ENCODE peak calls at places on chromosomes 16 and 17, in six cellular contexts. One of them, this sample, is unnamed.

GRCh38 chr17:61259360-61259759 is 140.3 kb upstream of the TBX2 start:
- DNase-seq in HFF-Myc: no peak
- DNase-seq in globus pallidus: no peak
- DNase-seq in G401: no peak
- DNase-seq in HEK293T: no peak
- DNase-seq in HL-60: no peak
- DNase-seq in this sample: peak; percentile 63

GRCh38 chr17:6297119-6297518 is 137.8 kb downstream of the AIPL1 start:
- DNase-seq in HFF-Myc: no peak
- DNase-seq in globus pallidus: no peak
- DNase-seq in G401: no peak
- DNase-seq in HEK293T: no peak
- DNase-seq in HL-60: no peak
- DNase-seq in this sample: no peak

GRCh38 chr17:47946929-47947397 is 5.6 kb downstream of the PNPO start:
- DNase-seq in HFF-Myc: peak; percentile 53
- DNase-seq in globus pallidus: peak; percentile 62
- DNase-seq in G401: peak; percentile 62
- DNase-seq in HEK293T: peak; percentile 84
- DNase-seq in HL-60: peak; percentile 67
- DNase-seq in this sample: peak; percentile 95

GRCh38 chr17:19260958-19261357 is 23.8 kb downstream of the EPN2 start:
- DNase-seq in HFF-Myc: no peak
- DNase-seq in globus pallidus: no peak
- DNase-seq in G401: peak; percentile 53
- DNase-seq in HEK293T: peak; percentile 38
- DNase-seq in HL-60: no peak
- DNase-seq in this sample: no peak

GRCh38 chr16:68086336-68086821 is 1.2 kb downstream of the NFATC3 start:
- DNase-seq in HFF-Myc: no peak
- DNase-seq in globus pallidus: peak; percentile 34
- DNase-seq in G401: peak; percentile 61
- DNase-seq in HEK293T: peak; percentile 25
- DNase-seq in HL-60: no peak
- DNase-seq in this sample: no peak

GRCh38 chr17:40687106-40687505 is 16.4 kb downstream of the KRT24 start:
- DNase-seq in HFF-Myc: no peak
- DNase-seq in globus pallidus: no peak
- DNase-seq in G401: no peak
- DNase-seq in HEK293T: no peak
- DNase-seq in HL-60: no peak
- DNase-seq in this sample: no peak

GRCh38 chr17:77153487-77153886 is 12.7 kb downstream of the SEC14L1 start:
- DNase-seq in HFF-Myc: no peak
- DNase-seq in globus pallidus: no peak
- DNase-seq in G401: peak; percentile 49
- DNase-seq in HEK293T: no peak
- DNase-seq in HL-60: no peak
- DNase-seq in this sample: no peak

GRCh38 chr16:9438991-9439390 is 347.5 kb downstream of the HAPSTR1 start:
- DNase-seq in HFF-Myc: no peak
- DNase-seq in globus pallidus: no peak
- DNase-seq in G401: no peak
- DNase-seq in HEK293T: no peak
- DNase-seq in HL-60: no peak
- DNase-seq in this sample: peak; percentile 64

GRCh38 chr16:75281826-75282225 is 30.4 kb upstream of the BCAR1 start:
- DNase-seq in HFF-Myc: no peak
- DNase-seq in globus pallidus: no peak
- DNase-seq in G401: no peak
- DNase-seq in HEK293T: no peak
- DNase-seq in HL-60: no peak
- DNase-seq in this sample: no peak

GRCh38 chr17:12133183-12133582 is 112.5 kb downstream of the MAP2K4 start:
- DNase-seq in HFF-Myc: no peak
- DNase-seq in globus pallidus: no peak
- DNase-seq in G401: no peak
- DNase-seq in HEK293T: no peak
- DNase-seq in HL-60: no peak
- DNase-seq in this sample: peak; percentile 81

GRCh38 chr17:73343168-73343634 is 31.4 kb upstream of the CDC42EP4 start:
- DNase-seq in HFF-Myc: peak; percentile 70
- DNase-seq in globus pallidus: peak; percentile 86
- DNase-seq in G401: no peak
- DNase-seq in HEK293T: no peak
- DNase-seq in HL-60: no peak
- DNase-seq in this sample: peak; percentile 100

GRCh38 chr17:29138184-29138955 is 41.8 kb downstream of the MYO18A start:
- DNase-seq in HFF-Myc: no peak
- DNase-seq in globus pallidus: no peak
- DNase-seq in G401: no peak
- DNase-seq in HEK293T: no peak
- DNase-seq in HL-60: no peak
- DNase-seq in this sample: no peak

GRCh38 chr16:70551788-70552187 is 28.2 kb downstream of the SF3B3 start:
- DNase-seq in HFF-Myc: no peak
- DNase-seq in globus pallidus: no peak
- DNase-seq in G401: no peak
- DNase-seq in HEK293T: no peak
- DNase-seq in HL-60: no peak
- DNase-seq in this sample: no peak

GRCh38 chr17:5123343-5124124 is 7.7 kb downstream of the USP6 start:
- DNase-seq in HFF-Myc: no peak
- DNase-seq in globus pallidus: no peak
- DNase-seq in G401: no peak
- DNase-seq in HEK293T: no peak
- DNase-seq in HL-60: no peak
- DNase-seq in this sample: peak; percentile 32

GRCh38 chr17:75277664-75278071 is 6.6 kb upstream of the MIF4GD start:
- DNase-seq in HFF-Myc: peak; percentile 50
- DNase-seq in globus pallidus: no peak
- DNase-seq in G401: no peak
- DNase-seq in HEK293T: no peak
- DNase-seq in HL-60: no peak
- DNase-seq in this sample: peak; percentile 70

GRCh38 chr16:51982715-51983680 is 563.9 kb downstream of the TOX3 start:
- DNase-seq in HFF-Myc: peak; percentile 41
- DNase-seq in globus pallidus: peak; percentile 85
- DNase-seq in G401: peak; percentile 56
- DNase-seq in HEK293T: peak; percentile 50
- DNase-seq in HL-60: peak; percentile 8
- DNase-seq in this sample: no peak

GRCh38 chr17:3964203-3965122 is at the start of gene ATP2A3:
- DNase-seq in HFF-Myc: no peak
- DNase-seq in globus pallidus: no peak
- DNase-seq in G401: no peak
- DNase-seq in HEK293T: no peak
- DNase-seq in HL-60: no peak
- DNase-seq in this sample: no peak

GRCh38 chr17:5780476-5780875 is 196.2 kb upstream of the NLRP1 start:
- DNase-seq in HFF-Myc: peak; percentile 59
- DNase-seq in globus pallidus: no peak
- DNase-seq in G401: no peak
- DNase-seq in HEK293T: no peak
- DNase-seq in HL-60: no peak
- DNase-seq in this sample: peak; percentile 72

GRCh38 chr16:1397779-1398178 is 16.7 kb downstream of the UNKL start:
- DNase-seq in HFF-Myc: no peak
- DNase-seq in globus pallidus: no peak
- DNase-seq in G401: no peak
- DNase-seq in HEK293T: no peak
- DNase-seq in HL-60: no peak
- DNase-seq in this sample: no peak

GRCh38 chr16:68267612-68268405 is 3.5 kb downstream of the SLC7A6 start:
- DNase-seq in HFF-Myc: no peak
- DNase-seq in globus pallidus: no peak
- DNase-seq in G401: no peak
- DNase-seq in HEK293T: no peak
- DNase-seq in HL-60: no peak
- DNase-seq in this sample: no peak

GRCh38 chr17:29172589-29172988 is 7.6 kb downstream of the MYO18A start:
- DNase-seq in HFF-Myc: no peak
- DNase-seq in globus pallidus: no peak
- DNase-seq in G401: no peak
- DNase-seq in HEK293T: no peak
- DNase-seq in HL-60: no peak
- DNase-seq in this sample: no peak